ENCODE peak calls at places on chromosomes 5 and 9, in six cellular contexts. E is HCT116, X is A549, S is H1, N is WTC11, Q is HepG2. F is an unnamed sample.

GRCh38 chr5:145812877-145813276 is 22.3 kb downstream of the PRELID2 start:
- DNase-seq in Q (no peak), S (no peak), E (no peak), X (no peak), N (no peak), F (no peak)

GRCh38 chr9:78745996-78746395 is 449.1 kb downstream of the PSAT1 start:
- DNase-seq in X (no peak), S (no peak), E (no peak), Q (no peak), N (no peak), F (no peak)

GRCh38 chr5:162593881-162594280 is 526.3 kb downstream of the GABRG2 start:
- DNase-seq in S (no peak), Q (no peak), E (no peak), N (no peak), X (peak; percentile 2), F (peak; percentile 7)

GRCh38 chr9:134502261-134503211 is 139.1 kb upstream of the COL5A1 start:
- DNase-seq in N (no peak), X (peak; percentile 87), E (no peak), Q (peak; percentile 43), S (no peak), F (peak; percentile 85)

GRCh38 chr5:135073771-135074345 is 39.8 kb upstream of the PITX1 start:
- DNase-seq in N (no peak), X (no peak), Q (no peak), E (no peak), S (no peak), F (no peak)

GRCh38 chr9:86175743-86176456 is 76.5 kb upstream of the GOLM1 start:
- DNase-seq in X (no peak), S (no peak), Q (no peak), E (no peak), N (no peak), F (no peak)

GRCh38 chr5:80884851-80885697 is 75.1 kb upstream of the RASGRF2 start:
- DNase-seq in Q (no peak), S (no peak), X (no peak), E (no peak), N (no peak), F (no peak)

GRCh38 chr5:162209005-162209605 is 141.5 kb downstream of the GABRG2 start:
- DNase-seq in X (peak; percentile 37), E (peak; percentile 24), N (peak; percentile 70), Q (peak; percentile 25), S (peak; percentile 70), F (peak; percentile 65)

GRCh38 chr5:121968910-121969607 is 7.3 kb downstream of the SRFBP1 start:
- DNase-seq in Q (no peak), S (no peak), X (peak; percentile 73), N (no peak), E (peak; percentile 61), F (no peak)

GRCh38 chr5:140794594-140795258 is at the start of gene PCDHA2:
- DNase-seq in S (peak; percentile 58), Q (no peak), E (no peak), N (no peak), X (peak; percentile 32), F (peak; percentile 22)

GRCh38 chr5:180599981-180600553 is 8.8 kb upstream of the SCGB3A1 start:
- DNase-seq in S (no peak), X (no peak), E (no peak), N (peak; percentile 7), Q (no peak), F (peak; percentile 94)

GRCh38 chr9:98667241-98667640 is 41.5 kb downstream of the GABBR2 start:
- DNase-seq in E (no peak), S (no peak), N (no peak), X (no peak), Q (no peak), F (no peak)

GRCh38 chr9:133130721-133131244 is 9.7 kb upstream of the RALGDS start:
- DNase-seq in S (no peak), Q (no peak), N (no peak), E (no peak), X (no peak), F (no peak)

GRCh38 chr9:4315582-4316215 is 15.8 kb upstream of the GLIS3 start:
- DNase-seq in N (peak; percentile 84), Q (peak; percentile 43), S (peak; percentile 90), E (peak; percentile 71), X (peak; percentile 84), F (peak; percentile 91)

GRCh38 chr5:170429014-170429413 is 39.8 kb upstream of the KCNMB1 start:
- DNase-seq in N (no peak), Q (no peak), E (no peak), S (no peak), X (peak; percentile 41), F (peak; percentile 16)

GRCh38 chr9:79166005-79166404 is 405.8 kb upstream of the TLE4 start:
- DNase-seq in Q (no peak), N (no peak), E (no peak), S (no peak), X (peak; percentile 32), F (no peak)

GRCh38 chr5:74502479-74502950 is 138.0 kb downstream of the ENC1 start:
- DNase-seq in S (no peak), E (no peak), Q (peak; percentile 91), X (no peak), N (no peak), F (no peak)

GRCh38 chr5:132269635-132270344 is 12.3 kb downstream of the PDLIM4 start:
- DNase-seq in X (no peak), S (peak; percentile 32), Q (no peak), N (no peak), E (no peak), F (no peak)

GRCh38 chr5:3796736-3797135 is 201.1 kb downstream of the IRX1 start:
- DNase-seq in Q (no peak), E (no peak), S (no peak), N (no peak), X (no peak), F (no peak)

GRCh38 chr5:96080557-96080956 is 118.9 kb upstream of the ELL2 start:
- DNase-seq in E (no peak), N (no peak), Q (no peak), S (no peak), X (peak; percentile 58), F (no peak)

GRCh38 chr9:34227445-34227844 is 48.6 kb downstream of the UBAP1 start:
- DNase-seq in Q (no peak), E (no peak), X (no peak), S (no peak), N (no peak), F (no peak)

GRCh38 chr9:2087500-2088313 is 72.6 kb downstream of the SMARCA2 start:
- DNase-seq in N (no peak), S (no peak), Q (peak; percentile 25), X (peak; percentile 58), E (peak; percentile 42), F (peak; percentile 76)

GRCh38 chr5:150576449-150576949 is 64.0 kb upstream of the SYNPO start:
- DNase-seq in X (no peak), E (no peak), N (no peak), S (no peak), Q (no peak), F (no peak)

DNA sequence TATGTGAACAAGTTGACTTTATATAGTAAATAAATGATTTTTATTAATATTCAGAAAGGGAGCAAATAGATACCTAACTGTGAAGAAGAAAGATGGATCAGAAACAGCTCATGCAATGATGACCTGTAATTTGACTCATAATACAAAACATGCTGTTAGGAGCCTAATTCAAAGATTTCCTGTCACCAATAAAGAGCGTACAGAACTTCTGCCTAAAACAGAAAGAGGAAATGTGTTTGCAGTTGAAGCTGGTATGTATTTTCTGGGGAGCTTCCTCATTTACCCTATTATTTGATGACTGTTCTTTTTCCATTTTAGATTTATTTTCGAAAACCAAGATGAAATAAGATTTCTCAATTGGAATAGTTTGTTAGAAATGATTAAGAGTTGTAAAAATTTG is 11.4 kb downstream of the YTHDC2 start:
- DNase-seq in S (no peak), X (no peak), E (no peak), N (no peak), Q (no peak), F (peak; percentile 68)
- TF ChIP-seq MAX in S (no peak), X (no peak), E (no peak), N (no peak), Q (no peak), F (no peak)

GRCh38 chr5:141941307-141941706 is 16.7 kb downstream of the PCDH12 start:
- DNase-seq in S (no peak), N (no peak), E (no peak), X (no peak), Q (no peak), F (peak; percentile 21)
- TF ChIP-seq MAX in S (no peak), N (no peak), E (no peak), X (no peak), Q (no peak), F (no peak)

GRCh38 chr5:16551628-16552027 is 65.2 kb downstream of the RETREG1 start:
- DNase-seq in N (no peak), S (no peak), Q (no peak), E (no peak), X (no peak), F (no peak)

GRCh38 chr5:16549491-16550233 is 67.1 kb downstream of the RETREG1 start:
- DNase-seq in E (no peak), Q (no peak), X (no peak), N (no peak), S (no peak), F (no peak)

GRCh38 chr5:16554110-16554509 is 62.7 kb downstream of the RETREG1 start:
- DNase-seq in S (no peak), X (no peak), Q (no peak), E (no peak), N (no peak), F (no peak)

GRCh38 chr5:16550316-16550952 is 66.4 kb downstream of the RETREG1 start:
- DNase-seq in S (peak; percentile 60), E (peak; percentile 56), N (peak; percentile 56), X (peak; percentile 76), Q (peak; percentile 66), F (peak; percentile 67)

DNA sequence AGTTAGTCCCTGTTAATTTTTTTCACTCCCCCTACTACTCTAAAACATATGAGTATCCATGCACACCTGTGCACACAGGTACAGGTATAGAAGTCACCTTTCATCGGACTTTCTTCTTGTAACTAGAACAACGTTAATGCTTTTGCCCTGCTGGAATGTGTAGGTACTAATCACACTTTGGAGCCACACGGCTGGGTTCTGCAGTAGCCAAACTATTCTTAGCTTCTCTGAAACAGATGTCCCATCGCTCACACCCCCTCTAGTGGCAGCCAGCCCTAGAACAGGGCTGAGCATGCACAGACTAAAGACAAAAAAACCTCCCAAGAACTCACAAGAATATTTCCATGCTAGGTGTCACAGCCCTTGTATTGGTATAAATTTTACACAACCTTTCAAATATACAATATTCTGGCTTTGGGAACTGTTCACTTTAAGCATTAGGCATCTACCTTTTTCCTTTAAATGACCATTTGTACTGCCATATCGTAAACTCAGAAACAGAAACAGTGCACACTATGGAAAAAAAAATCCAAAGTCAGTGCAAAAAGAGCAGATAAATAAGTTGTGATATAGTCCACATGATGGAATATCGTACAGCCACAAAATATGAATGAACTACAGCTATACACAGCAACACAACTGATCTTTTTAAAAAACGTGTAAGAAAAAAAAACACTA is 64.0 kb downstream of the RETREG1 start:
- DNase-seq in S (peak; percentile 84), N (peak; percentile 83), Q (peak; percentile 54), E (peak; percentile 49), X (peak; percentile 55), F (peak; percentile 61)
- TF ChIP-seq MAX in S (no peak), N (no peak), Q (no peak), E (no peak), X (no peak), F (no peak)

DNA sequence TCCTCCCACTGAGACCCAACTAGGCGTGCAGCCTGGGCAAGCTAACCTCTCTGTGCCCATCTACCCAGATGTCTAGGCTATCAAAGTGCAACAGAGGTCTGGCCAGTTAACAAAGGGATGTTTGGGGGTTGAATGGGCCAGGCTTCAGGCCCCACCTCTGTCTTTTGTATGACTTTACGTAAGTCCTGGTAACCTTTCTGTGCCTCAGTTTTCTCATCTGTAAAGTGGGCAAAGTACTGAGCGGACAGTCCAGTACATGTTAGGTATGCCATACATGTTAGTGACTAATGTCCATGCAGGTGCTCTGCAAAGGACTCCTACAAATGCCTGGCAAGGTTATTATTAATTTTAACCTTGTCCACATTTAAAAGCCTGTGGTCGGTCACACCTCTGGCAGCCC is 14.0 kb downstream of the NR5A1 start:
- DNase-seq in N (no peak), Q (no peak), X (no peak), E (no peak), S (no peak), F (no peak)
- TF ChIP-seq MAX in N (no peak), Q (no peak), X (no peak), E (no peak), S (no peak), F (no peak)